ENCODE peak calls at places on chromosomes 6 and 20, in five cellular contexts. R, N, F, S and B are unnamed samples.

GRCh38 chr20:17562804-17563305 is 7.0 kb upstream of the DSTN start:
- DNase-seq in S (peak), F (no peak), N (peak), R (no peak), B (peak)

GRCh38 chr6:169577974-169578373 is 123.9 kb downstream of the WDR27 start:
- DNase-seq in R (no peak), S (no peak), N (no peak), F (no peak), B (peak)

GRCh38 chr20:61569836-61570235 is 317.8 kb downstream of the CDH4 start:
- DNase-seq in F (no peak), S (no peak), N (no peak), R (no peak), B (no peak)

GRCh38 chr6:144327081-144327480 is 41.9 kb downstream of the UTRN start:
- DNase-seq in R (no peak), F (no peak), N (no peak), S (no peak), B (peak)

GRCh38 chr6:4914412-4915159 is 89.3 kb downstream of the RPP40 start:
- DNase-seq in R (no peak), F (no peak), S (no peak), N (no peak), B (no peak)

GRCh38 chr20:6559791-6560190 is 207.7 kb upstream of the BMP2 start:
- DNase-seq in R (no peak), F (no peak), N (no peak), S (no peak), B (no peak)

GRCh38 chr6:167747152-167747427 is 79.6 kb upstream of the AFDN start:
- DNase-seq in R (no peak), N (no peak), S (no peak), F (no peak), B (no peak)

GRCh38 chr6:53673138-53673801 is 7.7 kb upstream of the KLHL31 start:
- DNase-seq in F (peak), S (no peak), R (no peak), N (peak), B (peak)

GRCh38 chr6:29916741-29917140 is 25.6 kb upstream of the HLA-A start:
- DNase-seq in F (no peak), N (no peak), R (no peak), S (no peak), B (no peak)

GRCh38 chr6:15943423-15943822 is 185.5 kb upstream of the MYLIP start:
- DNase-seq in S (no peak), F (no peak), N (no peak), R (no peak), B (no peak)

GRCh38 chr6:101117397-101118185 is 236.5 kb upstream of the ASCC3 start:
- DNase-seq in F (no peak), S (no peak), N (peak), R (no peak), B (no peak)

GRCh38 chr20:13186043-13186774 is 34.9 kb upstream of the ISM1 start:
- DNase-seq in F (no peak), N (no peak), S (no peak), R (no peak), B (no peak)

GRCh38 chr6:145863396-145863795 is 48.8 kb upstream of the FBXO30 start:
- DNase-seq in F (peak), S (no peak), N (no peak), R (no peak), B (no peak)

GRCh38 chr6:90079555-90080490 is 185.6 kb downstream of the GJA10 start:
- DNase-seq in R (no peak), F (peak), S (no peak), N (no peak), B (no peak)
- TF ChIP-seq MYC in R (no peak), F (no peak), S (no peak), N (no peak), B (no peak)

DNA sequence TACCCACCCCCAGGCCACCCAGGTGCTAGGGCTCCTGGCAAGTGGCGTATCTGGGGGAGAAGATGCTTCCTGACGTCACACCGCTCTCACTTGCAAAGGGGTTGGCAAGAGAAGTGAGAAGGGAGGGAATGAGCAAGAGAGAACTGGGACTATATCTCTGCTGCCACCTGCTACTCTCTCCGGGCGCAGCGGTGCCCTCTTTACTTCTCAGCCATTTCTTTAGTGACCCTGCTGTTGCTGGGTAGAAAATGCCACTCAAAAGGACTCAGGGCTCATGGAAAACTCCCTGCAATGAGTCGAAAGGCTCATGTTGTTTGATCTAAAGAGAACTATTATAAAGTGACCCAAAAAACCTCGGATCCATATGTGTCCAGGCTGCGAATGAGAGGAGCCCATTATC is 401.8 kb downstream of the SAMD5 start:
- DNase-seq in S (no peak), R (no peak), F (no peak), N (no peak), B (no peak)
- TF ChIP-seq MYC in S (no peak), R (no peak), F (no peak), N (no peak), B (no peak)

GRCh38 chr20:63619505-63619904 is 7.4 kb downstream of the GMEB2 start:
- DNase-seq in N (no peak), R (no peak), S (no peak), F (no peak), B (no peak)

GRCh38 chr20:63620991-63621390 is 5.9 kb downstream of the GMEB2 start:
- DNase-seq in F (no peak), S (no peak), R (no peak), N (no peak), B (no peak)

GRCh38 chr20:63624486-63624885 is 2.4 kb downstream of the GMEB2 start:
- DNase-seq in N (peak), S (no peak), R (no peak), F (peak), B (no peak)

GRCh38 chr20:63622732-63623131 is 4.2 kb downstream of the GMEB2 start:
- DNase-seq in S (no peak), F (no peak), R (no peak), N (no peak), B (no peak)

DNA sequence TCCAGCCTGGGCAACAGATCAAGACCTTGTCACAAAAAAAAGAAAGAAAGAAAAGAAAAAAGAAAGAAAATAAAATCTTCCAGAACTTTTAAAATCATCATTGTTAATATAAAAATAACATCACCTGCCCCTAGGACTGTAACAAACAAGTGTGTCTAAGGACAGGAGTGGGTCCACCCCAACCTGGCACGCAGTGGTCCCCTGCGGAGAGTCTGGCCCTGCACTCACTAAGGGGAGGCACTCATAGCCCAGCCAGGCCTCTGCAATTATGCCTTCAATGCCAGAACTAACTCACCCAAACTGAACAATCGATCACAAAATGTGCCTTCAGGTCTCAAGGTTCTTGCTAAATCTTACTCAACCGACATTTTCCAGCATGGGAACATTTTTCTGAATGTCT is 4.8 kb downstream of the GMEB2 start:
- DNase-seq in S (no peak), F (no peak), N (no peak), R (no peak), B (no peak)
- TF ChIP-seq MYC in S (no peak), F (no peak), N (no peak), R (no peak), B (no peak)

DNA sequence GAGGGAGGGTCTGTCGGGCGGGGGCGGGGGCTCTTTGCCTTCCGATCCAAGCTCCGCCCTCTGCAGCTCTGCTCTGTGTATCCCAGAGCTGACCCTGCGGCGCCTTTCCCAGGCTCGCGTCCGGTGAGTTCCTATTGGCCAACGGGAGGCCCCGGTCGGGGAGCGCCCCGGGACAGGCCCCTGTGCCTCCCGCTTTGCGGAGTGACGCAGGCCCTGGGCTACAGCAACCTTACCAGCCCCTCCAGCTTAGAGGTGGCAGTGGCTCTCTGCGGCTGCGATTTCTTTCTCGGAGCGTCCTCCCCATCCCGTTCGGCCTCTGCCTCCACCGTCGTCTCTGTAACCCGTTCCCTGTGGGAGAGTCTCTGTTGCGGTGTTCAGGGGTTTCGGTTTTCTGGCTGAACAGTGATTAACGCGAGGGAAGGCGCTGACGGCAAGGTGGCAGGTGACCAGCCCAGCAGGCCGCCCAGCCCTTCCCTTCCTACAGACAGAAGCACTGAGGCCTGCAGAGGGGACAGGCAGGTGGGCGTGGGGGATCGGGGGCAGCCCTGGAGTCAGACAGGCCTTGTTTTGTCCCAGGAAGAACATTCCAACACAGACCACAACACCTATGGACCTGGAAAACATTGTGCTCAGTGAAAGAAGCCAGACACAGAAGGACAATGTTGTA is 18.1 kb upstream of the CEBPB start:
- DNase-seq in R (no peak), S (no peak), N (peak), F (no peak), B (peak)
- TF ChIP-seq MYC in R (no peak), S (no peak), N (no peak), F (no peak), B (no peak)

DNA sequence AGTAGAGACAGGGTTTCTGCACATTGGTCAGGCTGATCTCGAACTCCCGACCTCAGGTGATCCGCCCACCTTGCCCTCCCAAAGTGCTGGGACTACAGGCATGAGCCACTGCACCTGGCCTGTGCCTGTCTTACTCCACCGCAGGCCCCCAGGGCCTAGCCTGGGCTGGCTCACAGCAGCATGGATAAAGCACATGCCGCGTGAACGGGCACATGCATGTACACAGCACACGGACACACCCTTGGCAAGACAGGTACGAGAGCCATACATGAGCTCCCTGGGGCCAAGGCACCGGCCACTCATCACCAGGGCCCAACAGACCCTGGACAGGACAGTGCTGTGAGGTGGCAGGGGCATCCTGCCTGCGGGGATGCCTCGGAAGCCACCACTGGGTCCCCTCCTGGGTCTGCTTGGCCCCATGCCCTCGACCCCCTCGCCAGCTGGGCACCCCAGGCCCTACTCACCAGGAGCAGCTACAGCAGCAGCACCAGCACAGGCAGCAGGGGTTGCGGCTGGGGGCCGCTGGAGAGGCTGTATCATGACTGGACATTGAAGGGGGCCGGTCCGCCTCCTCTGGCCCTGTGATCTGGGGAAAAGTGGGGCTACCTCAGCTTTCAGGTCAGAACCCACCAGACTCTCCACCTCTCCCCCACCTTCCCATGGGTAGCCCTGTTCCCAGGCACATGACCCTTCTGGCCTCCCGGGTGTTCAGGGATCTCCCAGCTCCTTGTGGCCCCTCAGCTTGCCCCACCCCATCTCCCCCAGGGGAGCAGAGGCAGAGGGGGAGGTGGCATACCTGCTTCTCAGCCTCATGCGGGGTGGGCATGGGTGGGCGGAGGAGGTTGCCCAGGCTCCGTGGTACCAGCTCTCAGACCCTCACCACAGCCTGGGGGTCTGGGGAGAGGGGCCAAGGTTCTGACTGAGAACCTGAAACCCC is 3.0 kb downstream of the RGS19 start:
- DNase-seq in R (no peak), N (no peak), F (no peak), S (no peak), B (no peak)
- TF ChIP-seq MYC in R (no peak), N (no peak), F (no peak), S (no peak), B (no peak)

GRCh38 chr6:11772109-11772830 is 6.3 kb downstream of the ADTRP start:
- DNase-seq in N (peak), S (no peak), F (peak), R (no peak), B (peak)

GRCh38 chr6:11771473-11772048 is 7.0 kb downstream of the ADTRP start:
- DNase-seq in S (no peak), F (peak), R (no peak), N (no peak), B (no peak)

GRCh38 chr6:11769244-11769643 is 9.4 kb downstream of the ADTRP start:
- DNase-seq in S (no peak), F (no peak), N (no peak), R (no peak), B (peak)

GRCh38 chr6:11770546-11771466 is 7.8 kb downstream of the ADTRP start:
- DNase-seq in F (peak), N (peak), R (no peak), S (peak), B (peak)

DNA sequence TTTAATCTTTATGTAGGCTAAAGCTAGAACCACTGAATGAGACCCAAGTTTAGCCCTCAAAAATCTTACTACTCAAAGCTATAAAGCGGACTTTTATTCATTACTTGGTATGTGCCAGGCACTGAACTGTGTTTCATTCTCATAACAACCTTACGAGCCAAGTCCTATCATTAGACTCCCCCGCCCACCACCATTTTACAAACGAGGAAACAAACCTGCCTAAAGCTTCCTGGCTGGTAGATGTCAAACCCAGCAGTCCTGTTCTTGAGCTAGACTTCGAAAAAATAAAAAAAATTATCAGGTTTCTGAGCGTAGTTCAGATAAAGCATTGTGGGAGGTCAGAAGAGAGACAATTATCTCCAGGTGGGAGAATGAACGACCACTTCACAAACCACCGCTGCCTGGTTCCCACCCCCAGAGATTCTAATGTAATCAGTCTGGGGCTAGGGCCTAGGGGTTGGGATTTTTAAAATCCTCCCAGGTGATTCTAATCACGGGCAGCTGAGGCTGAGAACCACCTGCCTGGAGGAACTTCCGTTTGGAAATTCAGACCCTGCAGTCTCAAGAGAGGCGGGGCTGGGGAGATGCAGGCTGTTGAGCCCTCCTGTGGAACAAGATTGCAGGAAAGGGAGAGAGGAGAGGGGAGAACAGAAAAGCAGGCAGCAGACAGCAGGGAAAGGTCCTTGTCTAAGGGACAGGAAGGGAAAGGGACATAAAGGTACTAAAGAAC is 8.6 kb downstream of the ADTRP start:
- DNase-seq in S (peak), R (no peak), F (peak), N (no peak), B (no peak)
- TF ChIP-seq MYC in S (no peak), R (no peak), F (no peak), N (no peak), B (no peak)